ENCODE peak calls at places on chromosomes 12 and 14, in four cellular contexts. W is mesenchymal stem cell, A is foreskin fibroblast, P is brain microvascular endothelial cell. H is an unnamed sample.

GRCh38 chr12:131274906-131275305 is 321.2 kb downstream of the ADGRD1 start:
- DNase-seq in W (no peak), A (no peak), P (no peak), H (no peak)

GRCh38 chr14:32469388-32470160 is 140.5 kb downstream of the AKAP6 start:
- DNase-seq in W (peak), A (peak), P (no peak), H (no peak)

GRCh38 chr12:2937500-2937899 is 21.7 kb upstream of the TEAD4 start:
- DNase-seq in W (no peak), A (no peak), P (no peak), H (no peak)

GRCh38 chr14:24367506-24368214 is at the start of gene NFATC4:
- DNase-seq in W (peak), A (peak), P (peak), H (peak)

GRCh38 chr12:91854725-91855124 is 290.9 kb downstream of the BTG1 start:
- DNase-seq in W (peak), A (peak), P (peak), H (peak)

GRCh38 chr14:99725774-99726537 is 41.9 kb downstream of the CYP46A1 start:
- DNase-seq in W (no peak), A (no peak), P (no peak), H (no peak)

GRCh38 chr12:34297126-34297789 is 275.0 kb downstream of the ALG10 start:
- DNase-seq in W (no peak), A (no peak), P (no peak), H (no peak)

GRCh38 chr14:38129705-38130104 is 78.0 kb upstream of the SSTR1 start:
- DNase-seq in W (no peak), A (no peak), P (no peak), H (no peak)

GRCh38 chr14:20631023-20631820 is 10.3 kb downstream of the OR6S1 start:
- DNase-seq in W (peak), A (peak), P (peak), H (no peak)

GRCh38 chr14:77140937-77141591 is 527 bp downstream of the ZDHHC22 start:
- DNase-seq in W (peak), A (peak), P (no peak), H (no peak)

GRCh38 chr12:65779091-65779642 is 45.1 kb upstream of the HMGA2 start:
- DNase-seq in W (peak), A (peak), P (peak), H (no peak)

GRCh38 chr12:56172839-56173238 is 14.7 kb downstream of the MYL6 start:
- DNase-seq in W (no peak), A (no peak), P (no peak), H (no peak)

GRCh38 chr12:8742501-8742900 is 44.7 kb downstream of the RIMKLB start:
- DNase-seq in W (peak), A (peak), P (peak), H (peak)

GRCh38 chr12:55142896-55143870 is 17.0 kb downstream of the OR9K2 start:
- DNase-seq in W (peak), A (peak), P (peak), H (peak)

GRCh38 chr14:51097287-51097686 is 2.4 kb upstream of the TRIM9 start:
- DNase-seq in W (no peak), A (no peak), P (no peak), H (no peak)

GRCh38 chr12:12018454-12018853 is 52.3 kb upstream of the BCL2L14 start:
- DNase-seq in W (no peak), A (peak), P (no peak), H (peak)

GRCh38 chr12:12398026-12398859 is 41.4 kb downstream of the BORCS5 start:
- DNase-seq in W (peak), A (peak), P (peak), H (peak)

GRCh38 chr12:23186950-23187349 is 562.0 kb downstream of the ETNK1 start:
- DNase-seq in W (no peak), A (no peak), P (no peak), H (no peak)

GRCh38 chr14:61025239-61026223 is 44.5 kb downstream of the SLC38A6 start:
- DNase-seq in W (peak), A (peak), P (peak), H (no peak)

GRCh38 chr12:126708492-126708896 is 1558.5 kb upstream of the TMEM132C start:
- DNase-seq in W (no peak), A (peak), P (no peak), H (peak)

GRCh38 chr12:106112094-106112822 is 26.5 kb downstream of the NUAK1 start:
- DNase-seq in W (no peak), A (no peak), P (no peak), H (no peak)

GRCh38 chr12:124044021-124044420 is 71.0 kb downstream of the ZNF664 start:
- DNase-seq in W (no peak), A (no peak), P (no peak), H (no peak)

GRCh38 chr14:96629082-96629481 is 126.9 kb downstream of the PAPOLA start:
- DNase-seq in W (no peak), A (no peak), P (no peak), H (no peak)

GRCh38 chr12:63811334-63811733 is 31.6 kb downstream of the RXYLT1 start:
- DNase-seq in W (no peak), A (no peak), P (no peak), H (no peak)

GRCh38 chr12:106288510-106289195 is 13.9 kb upstream of the TCP11L2 start:
- DNase-seq in W (peak), A (peak), P (peak), H (peak)

GRCh38 chr12:16158018-16158417 is 119.5 kb downstream of the SLC15A5 start:
- DNase-seq in W (no peak), A (no peak), P (no peak), H (no peak)

GRCh38 chr14:60093088-60093487 is 1.4 kb downstream of the PCNX4 start:
- DNase-seq in W (peak), A (peak), P (no peak), H (no peak)

GRCh38 chr14:88551094-88551870 is 3.5 kb downstream of the PTPN21 start:
- DNase-seq in W (peak), A (peak), P (peak), H (peak)

GRCh38 chr14:31026076-31026394 is at the start of gene STRN3:
- DNase-seq in W (no peak), A (no peak), P (no peak), H (no peak)

GRCh38 chr14:90815817-90816662 is at the start of gene TTC7B:
- DNase-seq in W (peak), A (peak), P (no peak), H (no peak)

DNA sequence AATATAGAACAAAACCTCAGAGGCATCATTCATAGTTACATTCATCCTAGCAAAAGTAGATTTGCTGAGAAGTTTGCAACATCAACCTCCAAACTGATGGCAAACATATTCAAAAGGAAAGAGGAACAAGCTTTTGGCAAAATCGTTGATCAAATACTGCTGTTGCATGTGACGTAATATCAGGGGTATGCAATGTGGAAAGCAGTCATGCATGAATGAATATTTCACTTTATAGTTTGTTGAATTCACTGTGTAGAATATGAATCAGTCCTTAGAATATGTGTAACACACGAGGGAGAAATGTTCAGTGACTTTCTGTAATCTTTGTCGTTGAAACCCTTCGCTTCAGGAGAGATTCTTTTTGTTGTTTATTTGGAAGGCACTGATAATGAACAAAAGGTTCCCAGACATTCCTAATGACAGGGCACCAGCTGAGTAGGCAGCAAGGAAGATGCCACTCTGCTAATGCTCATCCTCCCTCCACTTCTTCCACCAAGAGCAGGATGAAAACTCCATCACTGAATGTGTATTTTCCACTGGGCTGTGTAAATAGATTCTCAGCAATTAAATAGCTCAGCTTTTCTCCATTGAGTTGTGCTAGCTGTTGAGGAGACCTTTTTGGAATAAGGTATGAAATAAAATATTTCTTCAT is 126.1 kb downstream of the PELI2 start:
- DNase-seq in W (no peak), A (peak), P (peak), H (peak)
- H3K4me3 ChIP-seq in W (no peak), A (no peak), P (no peak), H (no peak)

GRCh38 chr12:58882796-58883195 is 37.5 kb downstream of the LRIG3 start:
- DNase-seq in W (no peak), A (no peak), P (no peak), H (no peak)
- H3K4me3 ChIP-seq in W (no peak), A (no peak), P (no peak), H (no peak)

GRCh38 chr12:54028324-54029201 is at the start of gene HOXC6:
- DNase-seq in W (peak), A (peak), P (no peak), H (peak)
- H3K4me3 ChIP-seq in W (peak), A (no peak), P (no peak), H (peak)

GRCh38 chr14:50061664-50062437 is 54.5 kb downstream of the VCPKMT start:
- DNase-seq in W (peak), A (peak), P (no peak), H (no peak)
- H3K4me3 ChIP-seq in W (no peak), A (no peak), P (no peak), H (no peak)

GRCh38 chr12:7090222-7090998 is 1.8 kb downstream of the C1R start:
- DNase-seq in W (peak), A (peak), P (no peak), H (no peak)

GRCh38 chr12:7089196-7089871 is 2.9 kb downstream of the C1R start:
- DNase-seq in W (no peak), A (no peak), P (no peak), H (no peak)

GRCh38 chr12:7091660-7092228 is 501 bp downstream of the C1R start:
- DNase-seq in W (no peak), A (peak), P (no peak), H (no peak)

GRCh38 chr12:7092229-7092985 is at the start of gene C1R:
- DNase-seq in W (peak), A (peak), P (peak), H (peak)

GRCh38 chr12:7091171-7091570 is 1.1 kb downstream of the C1R start:
- DNase-seq in W (no peak), A (no peak), P (no peak), H (no peak)
- H3K4me3 ChIP-seq in W (no peak), A (peak), P (no peak), H (peak)

GRCh38 chr12:120761581-120761980 is 36.0 kb downstream of the ACADS start:
- DNase-seq in W (peak), A (peak), P (peak), H (peak)

GRCh38 chr12:120758798-120759590 is 33.4 kb downstream of the ACADS start:
- DNase-seq in W (no peak), A (no peak), P (no peak), H (no peak)

GRCh38 chr12:120759591-120760348 is 34.1 kb downstream of the ACADS start:
- DNase-seq in W (no peak), A (no peak), P (no peak), H (no peak)

GRCh38 chr12:120762093-120762492 is 36.5 kb downstream of the ACADS start:
- DNase-seq in W (no peak), A (no peak), P (peak), H (no peak)

DNA sequence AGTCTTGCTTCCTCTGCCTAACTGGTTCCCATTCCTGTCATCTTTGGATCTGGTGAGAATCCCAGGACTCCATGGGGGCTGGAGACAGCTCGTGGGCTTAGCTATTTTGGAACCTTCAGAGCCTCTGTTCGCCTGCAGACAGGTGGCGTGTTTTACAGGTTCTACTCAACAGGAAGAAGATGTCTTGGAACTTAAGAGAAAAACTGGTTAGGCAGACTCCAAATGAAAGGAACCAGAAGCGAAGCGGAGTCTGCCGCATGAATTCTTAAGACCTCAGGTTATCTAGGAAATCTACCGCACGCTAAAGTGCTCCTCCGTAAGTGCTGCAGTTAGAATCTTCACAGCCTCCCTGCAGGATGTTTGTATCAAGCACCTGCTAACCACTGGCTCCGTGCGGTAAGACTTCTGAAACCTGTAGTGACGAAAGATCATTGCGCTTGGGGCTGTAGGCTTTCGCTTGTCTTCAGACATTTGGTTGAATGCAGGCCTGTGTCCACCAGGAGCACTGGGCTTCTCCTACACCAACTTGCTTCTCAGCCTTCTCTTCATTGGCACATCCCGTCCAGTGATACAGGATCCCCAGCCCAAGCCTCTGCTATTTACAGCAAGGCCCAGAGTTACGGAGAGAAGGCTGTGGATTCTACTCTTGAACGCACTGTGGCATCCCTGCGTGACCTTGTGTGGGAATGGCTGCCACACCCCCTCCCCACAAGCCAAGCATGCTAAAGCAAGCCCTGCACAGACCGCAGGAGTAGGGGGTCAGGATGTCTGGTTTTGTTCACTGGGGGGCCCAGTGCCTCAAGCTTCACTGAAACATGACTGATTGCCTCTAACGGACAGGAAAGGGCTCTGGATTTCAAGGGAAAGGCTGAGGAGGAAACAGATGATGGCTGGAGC is 35.0 kb downstream of the ACADS start:
- DNase-seq in W (peak), A (no peak), P (no peak), H (no peak)
- H3K4me3 ChIP-seq in W (no peak), A (no peak), P (no peak), H (no peak)

GRCh38 chr14:104700224-104700623 is 10.8 kb downstream of the INF2 start:
- DNase-seq in W (no peak), A (no peak), P (no peak), H (no peak)

GRCh38 chr14:104697892-104698583 is 8.6 kb downstream of the INF2 start:
- DNase-seq in W (no peak), A (peak), P (no peak), H (no peak)

GRCh38 chr14:104700747-104701215 is 11.4 kb downstream of the INF2 start:
- DNase-seq in W (no peak), A (no peak), P (no peak), H (no peak)

GRCh38 chr14:104698688-104699425 is 9.4 kb downstream of the INF2 start:
- DNase-seq in W (no peak), A (no peak), P (no peak), H (no peak)

DNA sequence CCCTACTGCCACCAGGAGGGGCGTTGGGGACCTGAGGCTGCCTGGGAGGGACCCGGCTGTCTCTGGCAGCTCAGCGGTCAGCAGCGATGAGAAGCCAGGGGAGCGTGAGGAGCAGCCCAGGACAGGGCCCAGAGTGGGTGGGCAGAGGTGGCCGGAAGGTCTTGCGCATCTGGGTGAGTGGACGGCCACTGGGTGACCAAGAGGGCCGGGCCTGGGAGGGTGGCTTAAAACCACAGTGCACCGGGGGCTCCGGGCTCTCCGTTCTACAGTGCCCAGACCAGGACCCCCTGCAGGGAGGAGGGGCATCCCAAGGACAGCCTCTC is 10.0 kb downstream of the INF2 start:
- DNase-seq in W (no peak), A (no peak), P (no peak), H (no peak)
- H3K4me3 ChIP-seq in W (no peak), A (no peak), P (no peak), H (no peak)

H was measured in skeletal muscle cell.